ENCODE peak calls at places on chromosomes 2 and 18, in ten cellular contexts. One of them, this sample, is unnamed.

GRCh38 chr2:39264733-39265132 is 21.0 kb upstream of the CDKL4 start:
- DNase-seq in hippocampal formation: no peak
- DNase-seq in progenitor cell of endocrine pancreas: no peak
- DNase-seq in hepatic stellate cell: no peak
- DNase-seq in cardiac muscle cell: no peak
- DNase-seq in IMR-90: no peak
- DNase-seq in NCI-H1436 treated with DMSO at 0.1 percent for 48 hours: no peak
- DNase-seq in NCI-H2081: no peak
- DNase-seq in GM10248: peak; percentile 39
- DNase-seq in epithelial cell of proximal tubule: no peak
- DNase-seq in this sample: no peak

GRCh38 chr2:140808816-140809215 is 1322.0 kb downstream of the LRP1B start:
- DNase-seq in hippocampal formation: no peak
- DNase-seq in progenitor cell of endocrine pancreas: no peak
- DNase-seq in hepatic stellate cell: no peak
- DNase-seq in cardiac muscle cell: peak; percentile 2
- DNase-seq in IMR-90: no peak
- DNase-seq in NCI-H1436 treated with DMSO at 0.1 percent for 48 hours: no peak
- DNase-seq in NCI-H2081: peak; percentile 18
- DNase-seq in GM10248: no peak
- DNase-seq in epithelial cell of proximal tubule: no peak
- DNase-seq in this sample: no peak

GRCh38 chr2:211114826-211115450 is 558.5 kb downstream of the CPS1 start:
- DNase-seq in hippocampal formation: peak; percentile 27
- DNase-seq in progenitor cell of endocrine pancreas: no peak
- DNase-seq in hepatic stellate cell: no peak
- DNase-seq in cardiac muscle cell: no peak
- DNase-seq in IMR-90: no peak
- DNase-seq in NCI-H1436 treated with DMSO at 0.1 percent for 48 hours: no peak
- DNase-seq in NCI-H2081: no peak
- DNase-seq in GM10248: no peak
- DNase-seq in epithelial cell of proximal tubule: no peak
- DNase-seq in this sample: no peak

GRCh38 chr2:112541315-112542122 is 746 bp upstream of the POLR1B start:
- DNase-seq in hippocampal formation: peak; percentile 90
- DNase-seq in progenitor cell of endocrine pancreas: peak; percentile 41
- DNase-seq in hepatic stellate cell: peak; percentile 68
- DNase-seq in cardiac muscle cell: peak; percentile 72
- DNase-seq in IMR-90: peak; percentile 48
- DNase-seq in NCI-H1436 treated with DMSO at 0.1 percent for 48 hours: peak; percentile 8
- DNase-seq in NCI-H2081: peak; percentile 87
- DNase-seq in GM10248: peak; percentile 39
- DNase-seq in epithelial cell of proximal tubule: no peak
- DNase-seq in this sample: peak; percentile 64

GRCh38 chr2:233686967-233687366 is 5.3 kb downstream of the UGT1A7 start:
- DNase-seq in hippocampal formation: no peak
- DNase-seq in progenitor cell of endocrine pancreas: no peak
- DNase-seq in hepatic stellate cell: no peak
- DNase-seq in cardiac muscle cell: peak; percentile 21
- DNase-seq in IMR-90: no peak
- DNase-seq in NCI-H1436 treated with DMSO at 0.1 percent for 48 hours: no peak
- DNase-seq in NCI-H2081: no peak
- DNase-seq in GM10248: no peak
- DNase-seq in epithelial cell of proximal tubule: no peak
- DNase-seq in this sample: no peak

GRCh38 chr2:174325932-174326879 is 8.5 kb upstream of the SP9 start:
- DNase-seq in hippocampal formation: no peak
- DNase-seq in progenitor cell of endocrine pancreas: no peak
- DNase-seq in hepatic stellate cell: peak; percentile 5
- DNase-seq in cardiac muscle cell: peak; percentile 61
- DNase-seq in IMR-90: peak; percentile 28
- DNase-seq in NCI-H1436 treated with DMSO at 0.1 percent for 48 hours: no peak
- DNase-seq in NCI-H2081: no peak
- DNase-seq in GM10248: no peak
- DNase-seq in epithelial cell of proximal tubule: no peak
- DNase-seq in this sample: peak; percentile 41

GRCh38 chr2:183284606-183285005 is 160.4 kb downstream of the NUP35 start:
- DNase-seq in hippocampal formation: no peak
- DNase-seq in progenitor cell of endocrine pancreas: no peak
- DNase-seq in hepatic stellate cell: peak; percentile 6
- DNase-seq in cardiac muscle cell: peak; percentile 48
- DNase-seq in IMR-90: peak; percentile 34
- DNase-seq in NCI-H1436 treated with DMSO at 0.1 percent for 48 hours: no peak
- DNase-seq in NCI-H2081: no peak
- DNase-seq in GM10248: no peak
- DNase-seq in epithelial cell of proximal tubule: no peak
- DNase-seq in this sample: no peak

GRCh38 chr18:68177807-68178702 is 536.9 kb downstream of the TMX3 start:
- DNase-seq in hippocampal formation: no peak
- DNase-seq in progenitor cell of endocrine pancreas: no peak
- DNase-seq in hepatic stellate cell: peak; percentile 53
- DNase-seq in cardiac muscle cell: peak; percentile 93
- DNase-seq in IMR-90: peak; percentile 99
- DNase-seq in NCI-H1436 treated with DMSO at 0.1 percent for 48 hours: no peak
- DNase-seq in NCI-H2081: peak; percentile 73
- DNase-seq in GM10248: no peak
- DNase-seq in epithelial cell of proximal tubule: peak; percentile 16
- DNase-seq in this sample: no peak

GRCh38 chr18:26540041-26540628 is 8.2 kb downstream of the KCTD1 start:
- DNase-seq in hippocampal formation: no peak
- DNase-seq in progenitor cell of endocrine pancreas: no peak
- DNase-seq in hepatic stellate cell: no peak
- DNase-seq in cardiac muscle cell: peak; percentile 38
- DNase-seq in IMR-90: no peak
- DNase-seq in NCI-H1436 treated with DMSO at 0.1 percent for 48 hours: no peak
- DNase-seq in NCI-H2081: no peak
- DNase-seq in GM10248: no peak
- DNase-seq in epithelial cell of proximal tubule: no peak
- DNase-seq in this sample: no peak

GRCh38 chr2:120910956-120911951 is 175.6 kb downstream of the GLI2 start:
- DNase-seq in hippocampal formation: no peak
- DNase-seq in progenitor cell of endocrine pancreas: no peak
- DNase-seq in hepatic stellate cell: no peak
- DNase-seq in cardiac muscle cell: peak; percentile 53
- DNase-seq in IMR-90: peak; percentile 45
- DNase-seq in NCI-H1436 treated with DMSO at 0.1 percent for 48 hours: no peak
- DNase-seq in NCI-H2081: no peak
- DNase-seq in GM10248: no peak
- DNase-seq in epithelial cell of proximal tubule: no peak
- DNase-seq in this sample: no peak

GRCh38 chr2:217943379-217944321 is 59.1 kb downstream of the TNS1 start:
- DNase-seq in hippocampal formation: peak; percentile 77
- DNase-seq in progenitor cell of endocrine pancreas: peak; percentile 60
- DNase-seq in hepatic stellate cell: peak; percentile 97
- DNase-seq in cardiac muscle cell: peak; percentile 76
- DNase-seq in IMR-90: peak; percentile 58
- DNase-seq in NCI-H1436 treated with DMSO at 0.1 percent for 48 hours: no peak
- DNase-seq in NCI-H2081: peak; percentile 32
- DNase-seq in GM10248: no peak
- DNase-seq in epithelial cell of proximal tubule: no peak
- DNase-seq in this sample: peak; percentile 50

GRCh38 chr2:204265701-204266310 is 279.5 kb upstream of the PARD3B start:
- DNase-seq in hippocampal formation: peak; percentile 61
- DNase-seq in progenitor cell of endocrine pancreas: no peak
- DNase-seq in hepatic stellate cell: no peak
- DNase-seq in cardiac muscle cell: no peak
- DNase-seq in IMR-90: no peak
- DNase-seq in NCI-H1436 treated with DMSO at 0.1 percent for 48 hours: peak; percentile 4
- DNase-seq in NCI-H2081: peak; percentile 80
- DNase-seq in GM10248: no peak
- DNase-seq in epithelial cell of proximal tubule: no peak
- DNase-seq in this sample: no peak

GRCh38 chr2:57490746-57491145 is 555.9 kb upstream of the VRK2 start:
- DNase-seq in hippocampal formation: no peak
- DNase-seq in progenitor cell of endocrine pancreas: no peak
- DNase-seq in hepatic stellate cell: no peak
- DNase-seq in cardiac muscle cell: no peak
- DNase-seq in IMR-90: no peak
- DNase-seq in NCI-H1436 treated with DMSO at 0.1 percent for 48 hours: no peak
- DNase-seq in NCI-H2081: no peak
- DNase-seq in GM10248: no peak
- DNase-seq in epithelial cell of proximal tubule: no peak
- DNase-seq in this sample: no peak

GRCh38 chr2:6401301-6401700 is 464.4 kb downstream of the CMPK2 start:
- DNase-seq in hippocampal formation: no peak
- DNase-seq in progenitor cell of endocrine pancreas: no peak
- DNase-seq in hepatic stellate cell: no peak
- DNase-seq in cardiac muscle cell: no peak
- DNase-seq in IMR-90: peak; percentile 76
- DNase-seq in NCI-H1436 treated with DMSO at 0.1 percent for 48 hours: no peak
- DNase-seq in NCI-H2081: no peak
- DNase-seq in GM10248: no peak
- DNase-seq in epithelial cell of proximal tubule: no peak
- DNase-seq in this sample: no peak

GRCh38 chr2:144239726-144240125 is 280.2 kb downstream of the ZEB2 start:
- DNase-seq in hippocampal formation: no peak
- DNase-seq in progenitor cell of endocrine pancreas: no peak
- DNase-seq in hepatic stellate cell: no peak
- DNase-seq in cardiac muscle cell: no peak
- DNase-seq in IMR-90: no peak
- DNase-seq in NCI-H1436 treated with DMSO at 0.1 percent for 48 hours: no peak
- DNase-seq in NCI-H2081: no peak
- DNase-seq in GM10248: no peak
- DNase-seq in epithelial cell of proximal tubule: no peak
- DNase-seq in this sample: no peak

GRCh38 chr18:46917808-46918600 is 602 bp downstream of the KATNAL2 start:
- DNase-seq in hippocampal formation: no peak
- DNase-seq in progenitor cell of endocrine pancreas: no peak
- DNase-seq in hepatic stellate cell: no peak
- DNase-seq in cardiac muscle cell: peak; percentile 32
- DNase-seq in IMR-90: peak; percentile 37
- DNase-seq in NCI-H1436 treated with DMSO at 0.1 percent for 48 hours: no peak
- DNase-seq in NCI-H2081: peak; percentile 43
- DNase-seq in GM10248: peak; percentile 49
- DNase-seq in epithelial cell of proximal tubule: no peak
- DNase-seq in this sample: no peak

GRCh38 chr2:234257859-234258561 is 207.5 kb downstream of the SPP2 start:
- DNase-seq in hippocampal formation: no peak
- DNase-seq in progenitor cell of endocrine pancreas: no peak
- DNase-seq in hepatic stellate cell: peak; percentile 91
- DNase-seq in cardiac muscle cell: peak; percentile 94
- DNase-seq in IMR-90: peak; percentile 99
- DNase-seq in NCI-H1436 treated with DMSO at 0.1 percent for 48 hours: peak; percentile 31
- DNase-seq in NCI-H2081: peak; percentile 69
- DNase-seq in GM10248: no peak
- DNase-seq in epithelial cell of proximal tubule: peak; percentile 92
- DNase-seq in this sample: peak; percentile 12

GRCh38 chr2:177338177-177338721 is 54.3 kb upstream of the AGPS start:
- DNase-seq in hippocampal formation: no peak
- DNase-seq in progenitor cell of endocrine pancreas: no peak
- DNase-seq in hepatic stellate cell: no peak
- DNase-seq in cardiac muscle cell: peak; percentile 71
- DNase-seq in IMR-90: peak; percentile 68
- DNase-seq in NCI-H1436 treated with DMSO at 0.1 percent for 48 hours: peak; percentile 9
- DNase-seq in NCI-H2081: no peak
- DNase-seq in GM10248: no peak
- DNase-seq in epithelial cell of proximal tubule: peak; percentile 94
- DNase-seq in this sample: no peak

GRCh38 chr18:25518716-25519053 is 166.7 kb upstream of the ZNF521 start:
- DNase-seq in hippocampal formation: no peak
- DNase-seq in progenitor cell of endocrine pancreas: no peak
- DNase-seq in hepatic stellate cell: no peak
- DNase-seq in cardiac muscle cell: no peak
- DNase-seq in IMR-90: no peak
- DNase-seq in NCI-H1436 treated with DMSO at 0.1 percent for 48 hours: no peak
- DNase-seq in NCI-H2081: no peak
- DNase-seq in GM10248: peak; percentile 23
- DNase-seq in epithelial cell of proximal tubule: no peak
- DNase-seq in this sample: no peak

GRCh38 chr2:240458044-240458899 is 22.8 kb downstream of the GPC1 start:
- DNase-seq in hippocampal formation: no peak
- DNase-seq in progenitor cell of endocrine pancreas: no peak
- DNase-seq in hepatic stellate cell: no peak
- DNase-seq in cardiac muscle cell: no peak
- DNase-seq in IMR-90: no peak
- DNase-seq in NCI-H1436 treated with DMSO at 0.1 percent for 48 hours: no peak
- DNase-seq in NCI-H2081: no peak
- DNase-seq in GM10248: no peak
- DNase-seq in epithelial cell of proximal tubule: no peak
- DNase-seq in this sample: no peak

GRCh38 chr18:24024425-24024824 is 9.9 kb downstream of the TTC39C start:
- DNase-seq in hippocampal formation: no peak
- DNase-seq in progenitor cell of endocrine pancreas: no peak
- DNase-seq in hepatic stellate cell: no peak
- DNase-seq in cardiac muscle cell: no peak
- DNase-seq in IMR-90: no peak
- DNase-seq in NCI-H1436 treated with DMSO at 0.1 percent for 48 hours: no peak
- DNase-seq in NCI-H2081: no peak
- DNase-seq in GM10248: no peak
- DNase-seq in epithelial cell of proximal tubule: no peak
- DNase-seq in this sample: no peak

GRCh38 chr2:144533221-144533620 is 13.3 kb upstream of the ZEB2 start:
- DNase-seq in hippocampal formation: no peak
- DNase-seq in progenitor cell of endocrine pancreas: no peak
- DNase-seq in hepatic stellate cell: no peak
- DNase-seq in cardiac muscle cell: no peak
- DNase-seq in IMR-90: no peak
- DNase-seq in NCI-H1436 treated with DMSO at 0.1 percent for 48 hours: no peak
- DNase-seq in NCI-H2081: no peak
- DNase-seq in GM10248: no peak
- DNase-seq in epithelial cell of proximal tubule: no peak
- DNase-seq in this sample: no peak

GRCh38 chr2:128409326-128410034 is 90.8 kb upstream of the HS6ST1 start:
- DNase-seq in hippocampal formation: no peak
- DNase-seq in progenitor cell of endocrine pancreas: peak; percentile 4
- DNase-seq in hepatic stellate cell: no peak
- DNase-seq in cardiac muscle cell: no peak
- DNase-seq in IMR-90: no peak
- DNase-seq in NCI-H1436 treated with DMSO at 0.1 percent for 48 hours: no peak
- DNase-seq in NCI-H2081: no peak
- DNase-seq in GM10248: no peak
- DNase-seq in epithelial cell of proximal tubule: no peak
- DNase-seq in this sample: no peak

GRCh38 chr2:102461188-102461587 is 11.8 kb upstream of the SLC9A4 start:
- DNase-seq in hippocampal formation: no peak
- DNase-seq in progenitor cell of endocrine pancreas: no peak
- DNase-seq in hepatic stellate cell: no peak
- DNase-seq in cardiac muscle cell: no peak
- DNase-seq in IMR-90: no peak
- DNase-seq in NCI-H1436 treated with DMSO at 0.1 percent for 48 hours: no peak
- DNase-seq in NCI-H2081: no peak
- DNase-seq in GM10248: no peak
- DNase-seq in epithelial cell of proximal tubule: no peak
- DNase-seq in this sample: no peak

GRCh38 chr2:74079522-74080341 is 68.0 kb downstream of the BOLA3 start:
- DNase-seq in hippocampal formation: no peak
- DNase-seq in progenitor cell of endocrine pancreas: no peak
- DNase-seq in hepatic stellate cell: peak; percentile 70
- DNase-seq in cardiac muscle cell: no peak
- DNase-seq in IMR-90: peak; percentile 49
- DNase-seq in NCI-H1436 treated with DMSO at 0.1 percent for 48 hours: no peak
- DNase-seq in NCI-H2081: no peak
- DNase-seq in GM10248: peak; percentile 80
- DNase-seq in epithelial cell of proximal tubule: no peak
- DNase-seq in this sample: no peak

GRCh38 chr2:195026261-195026660 is 630.8 kb upstream of the SLC39A10 start:
- DNase-seq in hippocampal formation: no peak
- DNase-seq in progenitor cell of endocrine pancreas: no peak
- DNase-seq in hepatic stellate cell: no peak
- DNase-seq in cardiac muscle cell: no peak
- DNase-seq in IMR-90: peak; percentile 6
- DNase-seq in NCI-H1436 treated with DMSO at 0.1 percent for 48 hours: no peak
- DNase-seq in NCI-H2081: no peak
- DNase-seq in GM10248: no peak
- DNase-seq in epithelial cell of proximal tubule: peak; percentile 35
- DNase-seq in this sample: no peak

GRCh38 chr2:169462896-169463695 is 16.2 kb upstream of the BBS5 start:
- DNase-seq in hippocampal formation: peak; percentile 1
- DNase-seq in progenitor cell of endocrine pancreas: no peak
- DNase-seq in hepatic stellate cell: peak; percentile 37
- DNase-seq in cardiac muscle cell: peak; percentile 84
- DNase-seq in IMR-90: peak; percentile 89
- DNase-seq in NCI-H1436 treated with DMSO at 0.1 percent for 48 hours: no peak
- DNase-seq in NCI-H2081: peak; percentile 91
- DNase-seq in GM10248: no peak
- DNase-seq in epithelial cell of proximal tubule: no peak
- DNase-seq in this sample: no peak

GRCh38 chr2:24730481-24730880 is 62.7 kb downstream of the PTRHD1 start:
- DNase-seq in hippocampal formation: no peak
- DNase-seq in progenitor cell of endocrine pancreas: no peak
- DNase-seq in hepatic stellate cell: no peak
- DNase-seq in cardiac muscle cell: peak; percentile 22
- DNase-seq in IMR-90: peak; percentile 75
- DNase-seq in NCI-H1436 treated with DMSO at 0.1 percent for 48 hours: no peak
- DNase-seq in NCI-H2081: no peak
- DNase-seq in GM10248: no peak
- DNase-seq in epithelial cell of proximal tubule: no peak
- DNase-seq in this sample: no peak

This sample was measured in neuronal stem cell.